ENCODE peak calls at places on chromosomes 6 and 20, in seven cellular contexts. G is neural progenitor cell, D is heart left ventricle, H is uterus, O is BE2C, Y is fibroblast of pulmonary artery, C is thoracic aorta. T is an unnamed sample.

GRCh38 chr6:26233608-26234420 is 131.2 kb upstream of the BTN3A2 start:
- DNase-seq in G (peak), Y (peak), H (peak), O (peak), D (peak), C (no peak), T (peak)

GRCh38 chr20:42051935-42052334 is 433.8 kb upstream of the CHD6 start:
- DNase-seq in G (no peak), H (no peak), C (no peak), D (no peak), O (peak), Y (no peak), T (no peak)

GRCh38 chr20:63102720-63103375 is 96.1 kb upstream of the BHLHE23 start:
- DNase-seq in G (peak), D (no peak), O (peak), C (no peak), Y (peak), H (peak), T (peak)

GRCh38 chr20:8744228-8744844 is 324.6 kb upstream of the PLCB4 start:
- DNase-seq in Y (peak), H (no peak), O (no peak), G (no peak), D (no peak), C (no peak), T (no peak)

GRCh38 chr20:20073851-20074252 is 21.5 kb downstream of the CFAP61 start:
- DNase-seq in H (no peak), D (no peak), O (no peak), Y (no peak), C (no peak), G (no peak), T (no peak)

GRCh38 chr6:136613477-136613876 is 63.3 kb upstream of the MAP7 start:
- DNase-seq in O (no peak), H (no peak), G (no peak), D (no peak), C (no peak), Y (peak), T (no peak)

GRCh38 chr6:42993445-42993844 is 9.1 kb downstream of the PPP2R5D start:
- DNase-seq in G (no peak), H (no peak), Y (no peak), O (no peak), D (no peak), C (no peak), T (no peak)

GRCh38 chr6:15912505-15912767 is 216.4 kb upstream of the MYLIP start:
- DNase-seq in C (no peak), Y (no peak), H (no peak), D (no peak), O (no peak), G (no peak), T (no peak)

GRCh38 chr6:24663198-24663597 is 3.5 kb downstream of the TDP2 start:
- DNase-seq in H (no peak), D (no peak), G (no peak), O (no peak), C (no peak), Y (no peak), T (no peak)

GRCh38 chr6:84762941-84763396 is 1.4 kb downstream of the TBX18 start:
- DNase-seq in O (peak), Y (no peak), C (no peak), D (no peak), H (no peak), G (peak), T (no peak)

GRCh38 chr6:30207619-30208295 is 5.4 kb downstream of the TRIM26 start:
- DNase-seq in H (no peak), G (peak), D (peak), O (no peak), C (no peak), Y (peak), T (no peak)

GRCh38 chr6:257031-257725 is 35.1 kb upstream of the DUSP22 start:
- DNase-seq in C (no peak), D (no peak), O (no peak), H (no peak), G (no peak), Y (peak), T (no peak)

GRCh38 chr6:54801669-54802068 is 44.9 kb upstream of the FAM83B start:
- DNase-seq in G (no peak), Y (peak), O (no peak), H (no peak), D (no peak), C (no peak), T (no peak)

GRCh38 chr6:53546256-53546655 is 1.4 kb upstream of the GCLC start:
- DNase-seq in H (no peak), O (no peak), G (no peak), C (no peak), Y (no peak), D (no peak), T (no peak)

GRCh38 chr20:17662333-17663039 is 19.6 kb downstream of the RRBP1 start:
- DNase-seq in G (no peak), O (no peak), D (no peak), Y (peak), H (peak), C (peak), T (no peak)

GRCh38 chr6:70834520-70834919 is 122.3 kb downstream of the B3GAT2 start:
- DNase-seq in G (no peak), D (no peak), H (no peak), O (no peak), Y (peak), C (no peak), T (no peak)

GRCh38 chr20:2507875-2508630 is 662 bp downstream of the ZNF343 start:
- DNase-seq in C (no peak), D (no peak), G (no peak), H (no peak), Y (peak), O (peak), T (peak)

GRCh38 chr20:55014766-55015165 is 539.4 kb downstream of the DOK5 start:
- DNase-seq in D (no peak), H (no peak), O (no peak), G (no peak), Y (no peak), C (no peak), T (no peak)

GRCh38 chr6:32882879-32883250 is 28.9 kb downstream of the PSMB9 start:
- DNase-seq in H (no peak), G (no peak), D (no peak), C (no peak), O (no peak), Y (peak), T (no peak)

GRCh38 chr6:164753517-164753916 is 555.9 kb downstream of the C6orf118 start:
- DNase-seq in Y (peak), H (no peak), C (no peak), G (no peak), O (peak), D (no peak), T (no peak)

GRCh38 chr6:143283887-143284640 is 166.4 kb downstream of the ADAT2 start:
- DNase-seq in G (no peak), D (no peak), Y (peak), H (no peak), C (no peak), O (no peak), T (no peak)

GRCh38 chr20:24961384-24962181 is 12.5 kb downstream of the CST7 start:
- DNase-seq in D (no peak), Y (no peak), C (no peak), H (no peak), O (no peak), G (no peak), T (no peak)

GRCh38 chr20:20021835-20022234 is 4.7 kb downstream of the NAA20 start:
- DNase-seq in Y (no peak), H (no peak), D (no peak), G (no peak), O (no peak), C (no peak), T (no peak)

GRCh38 chr6:138287144-138287955 is 69.1 kb upstream of the PBOV1 start:
- DNase-seq in D (no peak), G (peak), C (no peak), O (no peak), Y (peak), H (no peak), T (no peak)

GRCh38 chr6:130525378-130525777 is 159.6 kb downstream of the TMEM200A start:
- DNase-seq in H (no peak), C (no peak), Y (no peak), O (no peak), G (no peak), D (no peak), T (no peak)

GRCh38 chr20:1474325-1474724 is 7.7 kb upstream of the NSFL1C start:
- DNase-seq in H (no peak), G (no peak), D (no peak), Y (no peak), O (no peak), C (no peak), T (no peak)

GRCh38 chr20:44302026-44302669 is 8.9 kb downstream of the FITM2 start:
- DNase-seq in Y (no peak), C (no peak), G (no peak), D (no peak), H (no peak), O (no peak), T (no peak)

GRCh38 chr6:28709478-28710349 is 184.0 kb downstream of the GPX5 start:
- DNase-seq in G (peak), D (no peak), Y (no peak), H (no peak), C (no peak), O (peak), T (no peak)

GRCh38 chr20:34824026-34824860 is 1.2 kb downstream of the NCOA6 start:
- DNase-seq in O (peak), C (no peak), D (peak), G (peak), H (peak), Y (peak), T (no peak)

GRCh38 chr20:8428988-8429387 is 296.9 kb downstream of the PLCB1 start:
- DNase-seq in Y (no peak), D (no peak), H (no peak), G (no peak), O (no peak), C (no peak), T (no peak)

GRCh38 chr6:151286192-151286591 is 46.4 kb downstream of the AKAP12 start:
- DNase-seq in C (no peak), G (no peak), D (peak), O (no peak), H (no peak), Y (no peak), T (no peak)

GRCh38 chr20:1761116-1761515 is 103.5 kb upstream of the SIRPG start:
- DNase-seq in Y (peak), O (no peak), H (no peak), D (no peak), G (no peak), C (no peak), T (no peak)

GRCh38 chr6:132526461-132526860 is 11.6 kb upstream of the TAAR9 start:
- DNase-seq in C (no peak), O (no peak), H (no peak), G (no peak), D (no peak), Y (no peak), T (no peak)

GRCh38 chr6:32415521-32416019 is 8.6 kb upstream of the BTNL2 start:
- DNase-seq in D (peak), C (peak), Y (peak), G (peak), H (peak), O (peak), T (no peak)

GRCh38 chr20:50663095-50663821 is 28.1 kb downstream of the RIPOR3 start:
- DNase-seq in H (no peak), O (no peak), D (no peak), C (no peak), Y (no peak), G (no peak), T (no peak)

GRCh38 chr20:13865825-13866351 is 81.1 kb downstream of the NDUFAF5 start:
- DNase-seq in H (peak), D (no peak), G (no peak), C (no peak), Y (no peak), O (no peak), T (no peak)

GRCh38 chr6:26576929-26577719 is 19.6 kb upstream of the ABT1 start:
- DNase-seq in O (peak), G (peak), D (no peak), Y (peak), H (no peak), C (no peak), T (peak)

GRCh38 chr6:53862517-53863457 is 68.0 kb downstream of the LRRC1 start:
- DNase-seq in H (no peak), D (no peak), C (no peak), G (no peak), Y (peak), O (no peak), T (no peak)

GRCh38 chr6:8556370-8557018 is 121.1 kb upstream of the SLC35B3 start:
- DNase-seq in O (no peak), D (no peak), C (no peak), H (no peak), Y (peak), G (no peak), T (no peak)

GRCh38 chr20:9999660-10000059 is 35.1 kb upstream of the ANKEF1 start:
- DNase-seq in O (peak), H (no peak), Y (no peak), D (no peak), G (no peak), C (no peak), T (no peak)
- H3K4me3 ChIP-seq in O (no peak), H (no peak), Y (no peak), D (no peak), G (no peak), C (no peak), T (no peak)

DNA sequence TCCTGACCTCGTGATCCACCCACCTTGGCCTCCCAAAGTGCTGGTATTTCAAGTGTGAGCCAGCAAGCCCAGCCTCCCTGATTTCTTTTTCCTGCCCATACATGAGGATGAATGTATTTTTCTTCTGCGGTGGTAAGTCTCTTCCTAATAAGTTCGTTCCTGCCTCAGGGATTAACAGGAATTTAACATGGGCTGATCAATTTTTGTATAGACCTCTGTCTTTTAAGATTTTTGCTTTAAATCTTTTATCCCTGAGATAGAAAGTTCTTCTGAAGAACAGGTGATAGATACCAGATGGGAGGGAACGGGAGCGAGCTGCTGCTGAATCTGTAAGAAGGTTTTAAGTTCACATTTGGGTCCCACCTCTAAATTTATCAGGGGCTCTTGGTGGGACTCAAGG is 7.0 kb upstream of the ZNFX1 start:
- DNase-seq in O (no peak), D (no peak), G (no peak), H (no peak), C (no peak), Y (no peak), T (no peak)
- H3K4me3 ChIP-seq in O (peak), D (no peak), G (peak), H (no peak), C (no peak), Y (no peak), T (peak)

DNA sequence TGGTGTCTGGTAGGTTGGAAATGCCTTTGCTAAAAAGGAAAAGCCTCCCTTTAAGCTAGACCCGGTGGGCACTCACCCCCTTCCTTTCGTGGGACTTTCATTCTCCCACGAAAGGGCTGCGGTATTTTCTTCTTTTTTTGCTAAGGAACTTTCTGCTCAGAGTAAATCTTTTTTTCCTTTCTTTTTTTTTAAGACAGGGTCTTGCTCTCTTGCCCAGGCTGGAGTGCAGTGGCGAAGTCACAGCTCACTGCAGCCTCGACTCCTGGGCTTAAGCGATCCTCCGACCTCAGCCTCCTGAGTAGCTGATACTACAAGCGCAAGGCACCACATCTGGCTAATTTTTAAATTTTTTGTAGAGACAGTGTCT is 4.0 kb downstream of the TP53TG5 start:
- DNase-seq in H (no peak), D (no peak), Y (no peak), G (no peak), C (no peak), O (no peak), T (no peak)
- H3K4me3 ChIP-seq in H (peak), D (peak), Y (peak), G (peak), C (peak), O (no peak), T (no peak)

DNA sequence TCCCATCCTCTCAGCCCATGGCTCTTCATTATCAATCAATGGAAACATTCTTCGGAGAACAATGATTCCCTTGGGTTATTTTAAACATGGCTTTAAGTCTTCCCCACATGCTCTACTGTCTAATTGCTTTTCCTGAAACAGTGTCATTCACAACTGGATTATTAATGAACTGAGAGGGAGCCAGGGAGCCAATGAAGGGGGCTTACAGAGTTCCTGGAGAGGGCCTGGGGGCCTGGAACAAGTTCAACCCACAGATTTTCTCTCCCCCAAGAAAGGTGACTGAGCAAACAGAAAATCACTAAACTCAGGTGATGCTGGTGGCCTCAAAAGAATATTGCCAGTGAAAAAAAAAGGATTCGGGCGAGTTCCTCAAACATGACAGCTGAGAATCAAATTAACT is 1.3 kb upstream of the PPP1R16B start:
- DNase-seq in H (no peak), G (peak), C (no peak), Y (no peak), D (no peak), O (no peak), T (no peak)
- H3K4me3 ChIP-seq in H (no peak), G (peak), C (no peak), Y (no peak), D (no peak), O (no peak), T (no peak)

GRCh38 chr20:33666293-33667244 is at the start of gene ACTL10:
- DNase-seq in C (peak), O (peak), G (peak), D (peak), H (peak), Y (peak), T (peak)
- H3K4me3 ChIP-seq in C (peak), O (peak), G (peak), D (peak), H (peak), Y (peak), T (peak)

DNA sequence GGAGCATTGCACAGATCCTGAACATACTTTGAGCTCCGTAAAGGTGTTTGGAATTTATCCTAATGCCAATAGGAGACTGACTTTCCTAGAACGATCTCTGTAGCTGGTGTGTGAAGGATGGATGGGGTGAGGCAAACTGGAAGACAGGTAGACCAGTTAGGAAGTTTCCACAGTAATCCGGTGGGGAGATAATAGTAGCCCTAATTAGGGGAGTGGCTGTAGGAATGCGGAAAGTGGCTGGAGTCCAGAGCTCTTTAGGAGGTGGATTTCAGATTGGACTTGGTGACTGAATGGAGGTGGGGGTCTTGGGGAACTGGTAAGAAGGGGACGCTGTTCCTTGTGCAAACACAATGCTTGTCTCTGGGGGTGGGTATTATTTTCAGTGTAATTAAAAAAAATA is 146.3 kb downstream of the SOX4 start:
- DNase-seq in O (no peak), D (no peak), H (no peak), G (peak), Y (no peak), C (no peak), T (no peak)
- H3K4me3 ChIP-seq in O (no peak), D (no peak), H (no peak), G (peak), Y (no peak), C (no peak), T (no peak)

DNA sequence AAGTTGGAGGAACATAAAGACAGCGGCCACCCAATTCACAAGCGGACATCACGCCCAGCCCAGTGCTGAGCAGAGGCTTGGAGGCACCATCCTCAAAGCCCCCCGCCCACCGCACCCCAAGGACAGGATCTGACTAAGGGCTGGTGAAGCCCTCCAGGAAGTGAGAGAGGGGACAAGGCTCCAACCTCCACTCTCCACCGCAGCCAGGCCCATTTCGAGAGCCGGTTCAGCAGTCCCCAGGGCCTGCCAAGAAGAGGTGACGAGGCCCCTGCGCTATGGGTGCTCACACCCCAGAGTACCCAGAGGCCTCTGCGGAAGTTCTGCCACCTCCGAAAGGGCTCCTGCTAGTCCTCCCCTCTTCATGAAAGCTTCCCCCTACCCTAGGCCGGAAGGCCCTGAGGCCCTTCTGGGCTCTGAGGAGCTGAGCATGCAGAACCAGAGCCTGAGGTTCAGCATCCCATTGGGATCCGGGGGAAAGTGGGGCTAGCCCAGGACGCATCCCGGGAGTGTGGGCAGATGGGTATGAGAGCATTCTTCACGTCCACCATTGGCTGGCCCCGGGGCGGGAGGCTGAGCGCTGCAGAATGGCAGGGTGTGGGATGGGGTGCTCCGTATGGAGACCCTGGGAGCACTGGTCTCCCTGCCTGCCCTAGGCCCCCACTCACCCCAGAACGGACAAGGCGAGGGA is 2.5 kb downstream of the GRM4 start:
- DNase-seq in D (no peak), C (no peak), Y (no peak), G (no peak), H (no peak), O (no peak), T (no peak)
- H3K4me3 ChIP-seq in D (peak), C (peak), Y (no peak), G (peak), H (no peak), O (peak), T (no peak)

DNA sequence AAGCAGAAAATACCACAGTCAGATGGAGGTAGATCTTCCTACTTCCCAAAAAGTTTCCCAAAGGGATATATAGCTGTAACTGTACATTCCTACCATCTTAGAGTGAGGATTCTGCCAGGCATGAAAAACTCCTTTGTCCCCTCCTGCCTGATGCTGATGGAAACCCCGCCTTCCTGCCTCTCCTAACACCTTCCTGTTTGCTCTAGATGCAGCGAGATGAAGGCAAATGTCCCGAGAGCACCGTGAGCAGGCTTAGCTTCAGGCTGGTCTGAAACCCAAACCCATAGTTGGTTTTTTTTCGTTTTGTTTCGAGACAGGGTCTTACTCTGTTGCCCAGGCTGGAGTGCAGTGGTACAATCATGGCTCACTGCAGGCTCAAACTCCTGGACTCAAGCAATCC is 55.6 kb downstream of the MYB start:
- DNase-seq in D (no peak), Y (no peak), C (no peak), O (no peak), H (no peak), G (no peak), T (no peak)
- H3K4me3 ChIP-seq in D (no peak), Y (no peak), C (no peak), O (no peak), H (no peak), G (no peak), T (no peak)